ENCODE peak calls at places on chromosome 3, in eight cellular contexts. Y is effector memory CD8-positive, alpha-beta T cell; P is COR-L47; E is NCI-H1092 treated with DMSO at 0.1 percent for 48 hours; J is renal cortical epithelial cell; Q is stimulated activated naive CD4-positive, alpha-beta T cell; D is RPMI8226; I is CD4-positive, alpha-beta T cell. V is an unnamed sample.

GRCh38 chr3:23713641-23714040 is 92.1 kb upstream of the UBE2E1 start:
- DNase-seq in Y (no peak), P (no peak), E (no peak), J (no peak), Q (no peak), D (no peak), I (no peak), V (no peak)

GRCh38 chr3:177358085-177358967 is 161.0 kb upstream of the TBL1XR1 start:
- DNase-seq in Y (peak; percentile 70), P (no peak), E (peak; percentile 56), J (peak; percentile 95), Q (no peak), D (peak; percentile 99), I (no peak), V (peak; percentile 99)

GRCh38 chr3:98884675-98885371 is 16.7 kb downstream of the DCBLD2 start:
- DNase-seq in Y (no peak), P (no peak), E (no peak), J (peak; percentile 45), Q (no peak), D (no peak), I (no peak), V (no peak)

GRCh38 chr3:72559377-72559776 is 288.9 kb downstream of the SHQ1 start:
- DNase-seq in Y (no peak), P (no peak), E (no peak), J (no peak), Q (no peak), D (no peak), I (no peak), V (no peak)

GRCh38 chr3:30007668-30008067 is 598.7 kb upstream of the TGFBR2 start:
- DNase-seq in Y (no peak), P (no peak), E (no peak), J (peak; percentile 82), Q (no peak), D (no peak), I (no peak), V (no peak)

GRCh38 chr3:47404955-47405790 is 24.4 kb downstream of the PTPN23 start:
- DNase-seq in Y (no peak), P (no peak), E (no peak), J (peak; percentile 12), Q (no peak), D (no peak), I (no peak), V (no peak)

GRCh38 chr3:50550079-50550736 is 17.3 kb downstream of the C3orf18 start:
- DNase-seq in Y (peak; percentile 69), P (peak; percentile 19), E (peak; percentile 46), J (peak; percentile 16), Q (peak; percentile 52), D (peak; percentile 67), I (peak; percentile 37), V (peak; percentile 29)

GRCh38 chr3:105899528-105899927 is 30.7 kb upstream of the CBLB start:
- DNase-seq in Y (no peak), P (no peak), E (no peak), J (peak; percentile 65), Q (no peak), D (no peak), I (no peak), V (no peak)

GRCh38 chr3:66376568-66376967 is 124.3 kb downstream of the LRIG1 start:
- DNase-seq in Y (no peak), P (no peak), E (no peak), J (peak; percentile 72), Q (no peak), D (no peak), I (no peak), V (no peak)

GRCh38 chr3:187669675-187670504 is at the start of gene SST:
- DNase-seq in Y (no peak), P (no peak), E (no peak), J (peak; percentile 65), Q (no peak), D (peak; percentile 29), I (no peak), V (peak; percentile 42)

GRCh38 chr3:79414035-79414434 is 353.8 kb downstream of the ROBO1 start:
- DNase-seq in Y (no peak), P (no peak), E (no peak), J (no peak), Q (no peak), D (no peak), I (no peak), V (peak; percentile 32)

GRCh38 chr3:64345351-64345750 is 120.1 kb upstream of the PRICKLE2 start:
- DNase-seq in Y (no peak), P (no peak), E (no peak), J (peak; percentile 62), Q (no peak), D (no peak), I (no peak), V (no peak)

GRCh38 chr3:108485146-108485545 is 25.2 kb downstream of the MYH15 start:
- DNase-seq in Y (no peak), P (no peak), E (no peak), J (no peak), Q (no peak), D (no peak), I (no peak), V (no peak)

GRCh38 chr3:55860040-55860439 is 372.9 kb upstream of the WNT5A start:
- DNase-seq in Y (no peak), P (peak; percentile 67), E (peak; percentile 52), J (no peak), Q (no peak), D (no peak), I (no peak), V (no peak)

GRCh38 chr3:139830817-139831216 is 104.2 kb upstream of the CLSTN2 start:
- DNase-seq in Y (no peak), P (peak; percentile 6), E (no peak), J (no peak), Q (no peak), D (no peak), I (no peak), V (no peak)

GRCh38 chr3:34364345-34364744 is 565.9 kb downstream of the PDCD6IP start:
- DNase-seq in Y (no peak), P (no peak), E (no peak), J (peak; percentile 85), Q (no peak), D (no peak), I (no peak), V (no peak)

GRCh38 chr3:169710619-169711018 is 47.1 kb upstream of the MECOM start:
- DNase-seq in Y (no peak), P (no peak), E (no peak), J (no peak), Q (no peak), D (no peak), I (no peak), V (no peak)

GRCh38 chr3:147392083-147392916 is 14.0 kb downstream of the ZIC4 start:
- DNase-seq in Y (no peak), P (no peak), E (peak; percentile 12), J (no peak), Q (no peak), D (peak; percentile 36), I (no peak), V (no peak)

GRCh38 chr3:57952208-57952631 is 56.0 kb upstream of the FLNB start:
- DNase-seq in Y (no peak), P (no peak), E (no peak), J (peak; percentile 93), Q (no peak), D (no peak), I (no peak), V (no peak)

GRCh38 chr3:195895078-195895899 is 13.1 kb downstream of the TNK2 start:
- DNase-seq in Y (peak; percentile 66), P (peak; percentile 46), E (peak; percentile 62), J (no peak), Q (peak; percentile 67), D (peak; percentile 71), I (peak; percentile 38), V (peak; percentile 78)

GRCh38 chr3:42803800-42804112 is 534 bp downstream of the HIGD1A start:
- DNase-seq in Y (peak; percentile 4), P (no peak), E (peak; percentile 26), J (no peak), Q (no peak), D (peak; percentile 61), I (no peak), V (peak; percentile 43)

GRCh38 chr3:36911990-36912804 is 32.7 kb downstream of the TRANK1 start:
- DNase-seq in Y (peak; percentile 35), P (no peak), E (no peak), J (peak; percentile 93), Q (no peak), D (peak; percentile 92), I (peak; percentile 19), V (peak; percentile 92)

GRCh38 chr3:55654123-55654787 is 167.1 kb upstream of the WNT5A start:
- DNase-seq in Y (no peak), P (no peak), E (no peak), J (no peak), Q (no peak), D (peak; percentile 59), I (no peak), V (peak; percentile 93)

GRCh38 chr3:184156522-184156955 is 1.4 kb downstream of the DVL3 start:
- DNase-seq in Y (no peak), P (no peak), E (peak; percentile 18), J (no peak), Q (no peak), D (peak; percentile 18), I (no peak), V (no peak)

GRCh38 chr3:130671545-130671944 is 75.1 kb downstream of the PIK3R4 start:
- DNase-seq in Y (no peak), P (no peak), E (no peak), J (peak; percentile 4), Q (no peak), D (no peak), I (no peak), V (no peak)

GRCh38 chr3:149038322-149038721 is 47.0 kb downstream of the GYG1 start:
- DNase-seq in Y (no peak), P (no peak), E (no peak), J (no peak), Q (no peak), D (no peak), I (no peak), V (no peak)

GRCh38 chr3:15268033-15268631 is 62.1 kb downstream of the CAPN7 start:
- DNase-seq in Y (peak; percentile 83), P (peak; percentile 56), E (peak; percentile 63), J (peak; percentile 71), Q (peak; percentile 67), D (peak; percentile 87), I (peak; percentile 81), V (peak; percentile 83)

GRCh38 chr3:129950318-129951046 is 24.0 kb upstream of the TRH start:
- DNase-seq in Y (no peak), P (no peak), E (no peak), J (no peak), Q (no peak), D (no peak), I (no peak), V (peak; percentile 49)

GRCh38 chr3:132255041-132255745 is 62.0 kb upstream of the ACP3 start:
- DNase-seq in Y (no peak), P (no peak), E (no peak), J (peak; percentile 85), Q (no peak), D (no peak), I (no peak), V (no peak)

GRCh38 chr3:52406791-52407510 is 38.0 kb downstream of the SEMA3G start:
- DNase-seq in Y (no peak), P (no peak), E (no peak), J (no peak), Q (no peak), D (no peak), I (no peak), V (no peak)

GRCh38 chr3:156814295-156814694 is 11.9 kb upstream of the LEKR1 start:
- DNase-seq in Y (no peak), P (no peak), E (no peak), J (no peak), Q (no peak), D (no peak), I (no peak), V (no peak)

GRCh38 chr3:11373645-11374044 is 101.4 kb downstream of the ATG7 start:
- DNase-seq in Y (no peak), P (no peak), E (no peak), J (no peak), Q (no peak), D (no peak), I (no peak), V (no peak)

GRCh38 chr3:18429021-18429745 is 4.0 kb upstream of the SATB1 start:
- DNase-seq in Y (no peak), P (no peak), E (no peak), J (no peak), Q (no peak), D (no peak), I (no peak), V (no peak)

GRCh38 chr3:65539620-65540019 is 499.1 kb downstream of the MAGI1 start:
- DNase-seq in Y (no peak), P (no peak), E (no peak), J (peak; percentile 58), Q (no peak), D (no peak), I (no peak), V (no peak)